ENCODE peak calls at places on chromosomes 11 and 22, in five cellular contexts. One of them, this sample, is unnamed.

GRCh38 chr22:37244114-37244921 is at the start of gene RAC2:
- DNase-seq in GM20000: peak; percentile 80
- DNase-seq in GM03348: peak; percentile 80
- DNase-seq in AG09319: no peak
- DNase-seq in ovary: no peak
- DNase-seq in this sample: no peak

GRCh38 chr11:74015919-74016684 is 7.2 kb upstream of the UCP3 start:
- DNase-seq in GM20000: no peak
- DNase-seq in AG09319: no peak
- DNase-seq in ovary: no peak
- DNase-seq in GM03348: no peak
- DNase-seq in this sample: no peak

GRCh38 chr22:24037851-24038765 is 27.0 kb downstream of the CABIN1 start:
- DNase-seq in AG09319: no peak
- DNase-seq in GM03348: no peak
- DNase-seq in GM20000: no peak
- DNase-seq in ovary: no peak
- DNase-seq in this sample: no peak

GRCh38 chr11:7165911-7166310 is 77.1 kb downstream of the RBMXL2 start:
- DNase-seq in GM03348: no peak
- DNase-seq in GM20000: no peak
- DNase-seq in AG09319: no peak
- DNase-seq in ovary: no peak
- DNase-seq in this sample: no peak

GRCh38 chr22:35991168-35991567 is 37.5 kb downstream of the RBFOX2 start:
- DNase-seq in AG09319: no peak
- DNase-seq in GM03348: no peak
- DNase-seq in GM20000: no peak
- DNase-seq in ovary: no peak
- DNase-seq in this sample: peak; percentile 69

GRCh38 chr22:41351011-41351410 is 30.7 kb upstream of the TEF start:
- DNase-seq in AG09319: no peak
- DNase-seq in GM20000: no peak
- DNase-seq in GM03348: no peak
- DNase-seq in ovary: no peak
- DNase-seq in this sample: no peak

GRCh38 chr22:39989633-39990032 is 5.1 kb upstream of the FAM83F start:
- DNase-seq in GM20000: no peak
- DNase-seq in ovary: no peak
- DNase-seq in AG09319: no peak
- DNase-seq in GM03348: no peak
- DNase-seq in this sample: no peak

GRCh38 chr11:111978028-111978771 is 41.1 kb downstream of the DIXDC1 start:
- DNase-seq in GM20000: no peak
- DNase-seq in AG09319: peak; percentile 30
- DNase-seq in ovary: peak; percentile 61
- DNase-seq in GM03348: peak; percentile 92
- DNase-seq in this sample: peak; percentile 92

GRCh38 chr11:94876645-94877445 is 96.5 kb downstream of the CWC15 start:
- DNase-seq in GM03348: peak; percentile 94
- DNase-seq in GM20000: peak; percentile 79
- DNase-seq in AG09319: peak; percentile 87
- DNase-seq in ovary: peak; percentile 79
- DNase-seq in this sample: peak; percentile 97

GRCh38 chr11:57156928-57157327 is 24.8 kb upstream of the LRRC55 start:
- DNase-seq in ovary: no peak
- DNase-seq in AG09319: no peak
- DNase-seq in GM03348: no peak
- DNase-seq in GM20000: no peak
- DNase-seq in this sample: no peak

GRCh38 chr22:19801340-19802000 is 40.9 kb downstream of the TBX1 start:
- DNase-seq in ovary: no peak
- DNase-seq in GM03348: peak; percentile 70
- DNase-seq in GM20000: no peak
- DNase-seq in AG09319: peak; percentile 54
- DNase-seq in this sample: no peak

GRCh38 chr11:61701298-61701993 is 21.3 kb downstream of the DAGLA start:
- DNase-seq in GM20000: no peak
- DNase-seq in ovary: no peak
- DNase-seq in AG09319: no peak
- DNase-seq in GM03348: no peak
- DNase-seq in this sample: no peak

GRCh38 chr11:60370811-60371297 is 7.5 kb upstream of the MS4A7 start:
- DNase-seq in GM03348: no peak
- DNase-seq in ovary: no peak
- DNase-seq in GM20000: no peak
- DNase-seq in AG09319: no peak
- DNase-seq in this sample: no peak

GRCh38 chr11:99766816-99767215 is 746.1 kb downstream of the CNTN5 start:
- DNase-seq in AG09319: no peak
- DNase-seq in ovary: no peak
- DNase-seq in GM20000: no peak
- DNase-seq in GM03348: no peak
- DNase-seq in this sample: no peak

GRCh38 chr11:9153651-9154050 is 62.3 kb upstream of the SCUBE2 start:
- DNase-seq in ovary: no peak
- DNase-seq in GM20000: no peak
- DNase-seq in AG09319: no peak
- DNase-seq in GM03348: no peak
- DNase-seq in this sample: no peak

GRCh38 chr11:27242591-27242990 is 120.4 kb downstream of the CCDC34 start:
- DNase-seq in ovary: no peak
- DNase-seq in AG09319: no peak
- DNase-seq in GM03348: peak; percentile 70
- DNase-seq in GM20000: no peak
- DNase-seq in this sample: no peak